ENCODE peak calls at places on chromosomes 13 and 19, in five cellular contexts. One of them, this sample, is unnamed.

GRCh38 chr13:51638497-51638871 is 54.2 kb downstream of the WDFY2 start:
- DNase-seq in left lung: no peak
- DNase-seq in suprapubic skin: no peak
- DNase-seq in mucosa of gallbladder: no peak
- DNase-seq in stimulated activated CD4-positive, alpha-beta T cell treated with anti-CD3 and anti-CD28 coated beads, Interleukin-1b, Interleukin-23, amount 100 ng/mL, for 1 hour: no peak
- DNase-seq in this sample: no peak

GRCh38 chr19:4742717-4743646 is 19.3 kb upstream of the DPP9 start:
- DNase-seq in left lung: no peak
- DNase-seq in suprapubic skin: no peak
- DNase-seq in mucosa of gallbladder: no peak
- DNase-seq in stimulated activated CD4-positive, alpha-beta T cell treated with anti-CD3 and anti-CD28 coated beads, Interleukin-1b, Interleukin-23, amount 100 ng/mL, for 1 hour: no peak
- DNase-seq in this sample: no peak

GRCh38 chr13:52067237-52067636 is 42.7 kb downstream of the UTP14C start:
- DNase-seq in left lung: no peak
- DNase-seq in suprapubic skin: no peak
- DNase-seq in mucosa of gallbladder: no peak
- DNase-seq in stimulated activated CD4-positive, alpha-beta T cell treated with anti-CD3 and anti-CD28 coated beads, Interleukin-1b, Interleukin-23, amount 100 ng/mL, for 1 hour: no peak
- DNase-seq in this sample: no peak

GRCh38 chr13:43195551-43195950 is 172.2 kb downstream of the DNAJC15 start:
- DNase-seq in left lung: no peak
- DNase-seq in suprapubic skin: no peak
- DNase-seq in mucosa of gallbladder: no peak
- DNase-seq in stimulated activated CD4-positive, alpha-beta T cell treated with anti-CD3 and anti-CD28 coated beads, Interleukin-1b, Interleukin-23, amount 100 ng/mL, for 1 hour: no peak
- DNase-seq in this sample: no peak

GRCh38 chr13:60411983-60412382 is 15.0 kb downstream of the TDRD3 start:
- DNase-seq in left lung: no peak
- DNase-seq in suprapubic skin: no peak
- DNase-seq in mucosa of gallbladder: no peak
- DNase-seq in stimulated activated CD4-positive, alpha-beta T cell treated with anti-CD3 and anti-CD28 coated beads, Interleukin-1b, Interleukin-23, amount 100 ng/mL, for 1 hour: no peak
- DNase-seq in this sample: no peak

GRCh38 chr19:50723735-50724521 is 764 bp downstream of the CLEC11A start:
- DNase-seq in left lung: no peak
- DNase-seq in suprapubic skin: no peak
- DNase-seq in mucosa of gallbladder: no peak
- DNase-seq in stimulated activated CD4-positive, alpha-beta T cell treated with anti-CD3 and anti-CD28 coated beads, Interleukin-1b, Interleukin-23, amount 100 ng/mL, for 1 hour: no peak
- DNase-seq in this sample: no peak

GRCh38 chr19:2602391-2603181 is 99.9 kb downstream of the GNG7 start:
- DNase-seq in left lung: no peak
- DNase-seq in suprapubic skin: peak; percentile 92
- DNase-seq in mucosa of gallbladder: peak; percentile 80
- DNase-seq in stimulated activated CD4-positive, alpha-beta T cell treated with anti-CD3 and anti-CD28 coated beads, Interleukin-1b, Interleukin-23, amount 100 ng/mL, for 1 hour: no peak
- DNase-seq in this sample: peak; percentile 94

GRCh38 chr13:79541426-79542049 is 60.6 kb downstream of the NDFIP2 start:
- DNase-seq in left lung: no peak
- DNase-seq in suprapubic skin: no peak
- DNase-seq in mucosa of gallbladder: no peak
- DNase-seq in stimulated activated CD4-positive, alpha-beta T cell treated with anti-CD3 and anti-CD28 coated beads, Interleukin-1b, Interleukin-23, amount 100 ng/mL, for 1 hour: no peak
- DNase-seq in this sample: peak; percentile 68

GRCh38 chr19:43464089-43464775 is 1.2 kb downstream of the LYPD3 start:
- DNase-seq in left lung: peak; percentile 90
- DNase-seq in suprapubic skin: peak; percentile 90
- DNase-seq in mucosa of gallbladder: peak; percentile 78
- DNase-seq in stimulated activated CD4-positive, alpha-beta T cell treated with anti-CD3 and anti-CD28 coated beads, Interleukin-1b, Interleukin-23, amount 100 ng/mL, for 1 hour: peak; percentile 67
- DNase-seq in this sample: no peak

GRCh38 chr19:342801-343421 is 1.7 kb downstream of the MIER2 start:
- DNase-seq in left lung: peak; percentile 55
- DNase-seq in suprapubic skin: no peak
- DNase-seq in mucosa of gallbladder: peak; percentile 76
- DNase-seq in stimulated activated CD4-positive, alpha-beta T cell treated with anti-CD3 and anti-CD28 coated beads, Interleukin-1b, Interleukin-23, amount 100 ng/mL, for 1 hour: no peak
- DNase-seq in this sample: peak; percentile 75

GRCh38 chr19:38686530-38686888 is 39.1 kb downstream of the ACTN4 start:
- DNase-seq in left lung: no peak
- DNase-seq in suprapubic skin: no peak
- DNase-seq in mucosa of gallbladder: no peak
- DNase-seq in stimulated activated CD4-positive, alpha-beta T cell treated with anti-CD3 and anti-CD28 coated beads, Interleukin-1b, Interleukin-23, amount 100 ng/mL, for 1 hour: no peak
- DNase-seq in this sample: no peak

GRCh38 chr19:7718668-7719067 is 13.2 kb downstream of the CLEC4G start:
- DNase-seq in left lung: no peak
- DNase-seq in suprapubic skin: no peak
- DNase-seq in mucosa of gallbladder: no peak
- DNase-seq in stimulated activated CD4-positive, alpha-beta T cell treated with anti-CD3 and anti-CD28 coated beads, Interleukin-1b, Interleukin-23, amount 100 ng/mL, for 1 hour: no peak
- DNase-seq in this sample: no peak

This sample was measured in astrocyte of the cerebellum.